ENCODE peak calls at places on chromosomes 1 and 21, in ten cellular contexts. X is AG09309; R is foreskin keratinocyte; E is GM23338; Q is effector memory CD8-positive, alpha-beta T cell; G is mesothelial cell of epicardium; W is EL; P is NB4; A is tibial nerve; T is heart right ventricle. Y is an unnamed sample.

GRCh38 chr1:21525340-21525717 is 16.1 kb downstream of the ALPL start:
- DNase-seq in Q (no peak), G (no peak), X (no peak), W (no peak), R (no peak), T (no peak), A (no peak), P (no peak), E (no peak), Y (no peak)

GRCh38 chr1:211830055-211830329 is 571 bp downstream of the LPGAT1 start:
- DNase-seq in X (no peak), R (no peak), W (peak), Q (peak), P (peak), E (no peak), A (no peak), T (no peak), G (no peak), Y (no peak)

GRCh38 chr1:202349263-202349928 is 897 bp downstream of the PPP1R12B start:
- DNase-seq in W (no peak), R (peak), E (no peak), P (peak), G (no peak), X (peak), Q (no peak), A (no peak), T (no peak), Y (no peak)

GRCh38 chr1:204150702-204151561 is 912 bp downstream of the ETNK2 start:
- DNase-seq in Q (no peak), T (no peak), X (no peak), R (no peak), A (peak), P (peak), W (no peak), G (no peak), E (peak), Y (no peak)

GRCh38 chr1:156656779-156657160 is 14.9 kb downstream of the BCAN start:
- DNase-seq in T (peak), E (peak), W (peak), A (no peak), Q (no peak), R (no peak), X (no peak), G (no peak), P (no peak), Y (no peak)

GRCh38 chr1:21490774-21491482 is 18.3 kb upstream of the ALPL start:
- DNase-seq in R (no peak), Q (no peak), W (peak), G (no peak), X (peak), T (no peak), P (peak), A (no peak), E (peak), Y (no peak)

GRCh38 chr1:202964755-202965440 is 2.2 kb downstream of the CYB5R1 start:
- DNase-seq in G (no peak), E (no peak), W (peak), R (peak), P (no peak), Q (no peak), A (no peak), T (no peak), X (no peak), Y (no peak)

GRCh38 chr1:203650012-203650836 is 23.6 kb downstream of the ATP2B4 start:
- DNase-seq in A (no peak), Q (peak), R (peak), E (peak), T (peak), G (peak), P (peak), X (no peak), W (peak), Y (no peak)

GRCh38 chr1:24317081-24317480 is 2.1 kb upstream of the GRHL3 start:
- DNase-seq in T (no peak), W (no peak), A (no peak), X (no peak), G (no peak), Q (no peak), R (peak), E (no peak), P (no peak), Y (no peak)

GRCh38 chr1:229230136-229230892 is 40.6 kb upstream of the RAB4A start:
- DNase-seq in A (no peak), W (no peak), Q (no peak), R (peak), T (no peak), E (peak), X (no peak), P (peak), G (no peak), Y (no peak)

GRCh38 chr1:33735624-33736023 is 128.3 kb upstream of the HMGB4 start:
- DNase-seq in X (peak), W (no peak), Q (no peak), T (no peak), R (no peak), A (no peak), G (peak), P (no peak), E (peak), Y (no peak)

GRCh38 chr1:44263191-44263944 is 50.1 kb downstream of the DMAP1 start:
- DNase-seq in E (no peak), P (peak), G (no peak), Q (no peak), X (no peak), A (no peak), T (no peak), R (no peak), W (no peak), Y (no peak)

GRCh38 chr1:160685266-160685665 is 26.4 kb downstream of the CD48 start:
- DNase-seq in E (no peak), R (no peak), G (no peak), X (no peak), W (no peak), T (no peak), Q (no peak), P (no peak), A (no peak), Y (no peak)

GRCh38 chr21:36478207-36478701 is 1.7 kb downstream of the CLDN14 start:
- DNase-seq in R (peak), P (no peak), A (no peak), E (no peak), Q (no peak), T (no peak), G (no peak), X (peak), W (peak), Y (no peak)